ENCODE peak calls at places on chromosome 14, in nine cellular contexts. One of them, this sample, is unnamed.

GRCh38 chr14:89673499-89674225 is 256.6 kb upstream of the FOXN3 start:
- DNase-seq in A549: no peak
- DNase-seq in AG09319: no peak
- DNase-seq in IMR-90: peak
- DNase-seq in astrocyte of the spinal cord: peak
- DNase-seq in ovary: no peak
- DNase-seq in fibroblast of pulmonary artery: peak
- DNase-seq in breast epithelium: no peak
- DNase-seq in body of pancreas: no peak
- DNase-seq in this sample: no peak

GRCh38 chr14:28097585-28097984 is 669.0 kb upstream of the FOXG1 start:
- DNase-seq in A549: no peak
- DNase-seq in ovary: no peak
- DNase-seq in AG09319: no peak
- DNase-seq in breast epithelium: no peak
- DNase-seq in fibroblast of pulmonary artery: peak
- DNase-seq in astrocyte of the spinal cord: no peak
- DNase-seq in IMR-90: no peak
- DNase-seq in body of pancreas: no peak
- DNase-seq in this sample: no peak

GRCh38 chr14:72812292-72812851 is 81.5 kb downstream of the DPF3 start:
- DNase-seq in breast epithelium: peak
- DNase-seq in ovary: no peak
- DNase-seq in fibroblast of pulmonary artery: no peak
- DNase-seq in IMR-90: no peak
- DNase-seq in A549: no peak
- DNase-seq in astrocyte of the spinal cord: no peak
- DNase-seq in AG09319: no peak
- DNase-seq in body of pancreas: no peak
- DNase-seq in this sample: no peak

GRCh38 chr14:32329146-32329545 is at the start of gene AKAP6:
- DNase-seq in AG09319: no peak
- DNase-seq in body of pancreas: no peak
- DNase-seq in A549: no peak
- DNase-seq in astrocyte of the spinal cord: no peak
- DNase-seq in IMR-90: no peak
- DNase-seq in ovary: no peak
- DNase-seq in breast epithelium: no peak
- DNase-seq in fibroblast of pulmonary artery: no peak
- DNase-seq in this sample: no peak

GRCh38 chr14:105894125-105894977 is 368.0 kb downstream of the TMEM121 start:
- DNase-seq in breast epithelium: no peak
- DNase-seq in fibroblast of pulmonary artery: no peak
- DNase-seq in IMR-90: no peak
- DNase-seq in body of pancreas: peak
- DNase-seq in ovary: peak
- DNase-seq in AG09319: no peak
- DNase-seq in astrocyte of the spinal cord: no peak
- DNase-seq in A549: no peak
- DNase-seq in this sample: no peak

GRCh38 chr14:74593241-74593985 is 18.6 kb downstream of the LTBP2 start:
- DNase-seq in ovary: no peak
- DNase-seq in fibroblast of pulmonary artery: peak
- DNase-seq in breast epithelium: no peak
- DNase-seq in A549: no peak
- DNase-seq in body of pancreas: no peak
- DNase-seq in AG09319: no peak
- DNase-seq in IMR-90: no peak
- DNase-seq in astrocyte of the spinal cord: no peak
- DNase-seq in this sample: no peak

GRCh38 chr14:99052467-99052866 is 219.5 kb downstream of the BCL11B start:
- DNase-seq in AG09319: no peak
- DNase-seq in astrocyte of the spinal cord: no peak
- DNase-seq in A549: no peak
- DNase-seq in IMR-90: no peak
- DNase-seq in breast epithelium: no peak
- DNase-seq in body of pancreas: no peak
- DNase-seq in ovary: no peak
- DNase-seq in fibroblast of pulmonary artery: no peak
- DNase-seq in this sample: no peak

GRCh38 chr14:76007852-76008251 is 22.3 kb downstream of the IFT43 start:
- DNase-seq in ovary: no peak
- DNase-seq in A549: no peak
- DNase-seq in astrocyte of the spinal cord: no peak
- DNase-seq in IMR-90: peak
- DNase-seq in AG09319: no peak
- DNase-seq in breast epithelium: no peak
- DNase-seq in fibroblast of pulmonary artery: no peak
- DNase-seq in body of pancreas: no peak
- DNase-seq in this sample: no peak

GRCh38 chr14:102317564-102318248 is 1.8 kb upstream of the ZNF839 start:
- DNase-seq in fibroblast of pulmonary artery: peak
- DNase-seq in astrocyte of the spinal cord: no peak
- DNase-seq in body of pancreas: no peak
- DNase-seq in ovary: peak
- DNase-seq in IMR-90: no peak
- DNase-seq in breast epithelium: peak
- DNase-seq in AG09319: no peak
- DNase-seq in A549: no peak
- DNase-seq in this sample: no peak

DNA sequence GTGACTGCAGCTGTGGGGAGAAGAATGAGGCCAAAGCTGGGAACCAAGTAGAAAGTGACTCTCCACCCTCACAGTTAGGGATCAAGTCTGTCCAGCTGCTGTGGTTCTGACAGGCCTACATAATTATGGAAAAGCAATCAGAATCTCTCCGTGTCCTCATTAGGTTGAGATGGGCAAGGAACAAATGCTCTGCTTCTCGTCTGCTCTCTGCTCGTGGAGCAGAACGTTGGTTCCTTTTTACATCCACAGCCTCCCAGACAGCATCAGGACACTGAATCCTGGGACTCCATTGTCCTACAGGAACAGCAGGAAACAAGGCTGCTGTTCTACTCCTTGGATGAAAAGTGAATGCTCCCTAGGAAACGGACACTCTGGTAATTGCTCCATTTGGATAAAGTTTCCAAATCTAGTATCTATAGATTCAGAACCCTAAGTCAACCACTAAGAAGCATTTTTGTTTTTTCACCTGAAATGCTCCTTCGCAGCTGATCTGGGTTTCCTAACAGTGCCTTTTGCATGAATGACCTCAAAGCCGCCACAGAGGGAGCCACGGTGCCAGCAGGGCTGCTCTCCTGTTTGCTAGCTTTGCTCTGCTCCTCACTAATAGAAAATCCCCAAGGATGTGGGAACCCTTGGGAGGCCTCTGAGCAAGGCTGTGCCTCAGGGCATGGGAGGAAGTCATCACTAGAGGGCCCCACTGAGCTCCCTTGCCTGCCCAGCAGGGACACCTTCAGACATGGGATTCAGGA is 102.0 kb downstream of the EGLN3 start:
- DNase-seq in IMR-90: peak
- DNase-seq in A549: peak
- DNase-seq in AG09319: no peak
- DNase-seq in astrocyte of the spinal cord: peak
- DNase-seq in body of pancreas: peak
- DNase-seq in breast epithelium: no peak
- DNase-seq in ovary: no peak
- DNase-seq in fibroblast of pulmonary artery: peak
- DNase-seq in this sample: peak
- TF ChIP-seq CTCF in IMR-90: peak
- TF ChIP-seq CTCF in A549: peak
- TF ChIP-seq CTCF in AG09319: peak
- TF ChIP-seq CTCF in astrocyte of the spinal cord: peak
- TF ChIP-seq CTCF in body of pancreas: peak
- TF ChIP-seq CTCF in breast epithelium: no peak
- TF ChIP-seq CTCF in ovary: no peak
- TF ChIP-seq CTCF in fibroblast of pulmonary artery: peak
- TF ChIP-seq CTCF in this sample: peak

GRCh38 chr14:65438266-65438933 is 25.9 kb downstream of the FUT8 start:
- DNase-seq in astrocyte of the spinal cord: no peak
- DNase-seq in body of pancreas: no peak
- DNase-seq in IMR-90: no peak
- DNase-seq in breast epithelium: no peak
- DNase-seq in ovary: no peak
- DNase-seq in fibroblast of pulmonary artery: no peak
- DNase-seq in AG09319: no peak
- DNase-seq in A549: no peak
- DNase-seq in this sample: no peak
- TF ChIP-seq CTCF in astrocyte of the spinal cord: no peak
- TF ChIP-seq CTCF in body of pancreas: no peak
- TF ChIP-seq CTCF in IMR-90: no peak
- TF ChIP-seq CTCF in breast epithelium: no peak
- TF ChIP-seq CTCF in ovary: no peak
- TF ChIP-seq CTCF in fibroblast of pulmonary artery: no peak
- TF ChIP-seq CTCF in AG09319: no peak
- TF ChIP-seq CTCF in A549: no peak
- TF ChIP-seq CTCF in this sample: no peak

GRCh38 chr14:67620217-67620789 is 583 bp downstream of the ARG2 start:
- DNase-seq in astrocyte of the spinal cord: peak
- DNase-seq in fibroblast of pulmonary artery: peak
- DNase-seq in body of pancreas: peak
- DNase-seq in A549: peak
- DNase-seq in IMR-90: peak
- DNase-seq in ovary: peak
- DNase-seq in AG09319: no peak
- DNase-seq in breast epithelium: peak
- DNase-seq in this sample: no peak

GRCh38 chr14:67622675-67623074 is 3.0 kb downstream of the ARG2 start:
- DNase-seq in body of pancreas: peak
- DNase-seq in breast epithelium: no peak
- DNase-seq in IMR-90: peak
- DNase-seq in astrocyte of the spinal cord: peak
- DNase-seq in ovary: no peak
- DNase-seq in fibroblast of pulmonary artery: peak
- DNase-seq in A549: no peak
- DNase-seq in AG09319: no peak
- DNase-seq in this sample: no peak

GRCh38 chr14:67623114-67623513 is 3.4 kb downstream of the ARG2 start:
- DNase-seq in breast epithelium: no peak
- DNase-seq in astrocyte of the spinal cord: no peak
- DNase-seq in IMR-90: no peak
- DNase-seq in fibroblast of pulmonary artery: peak
- DNase-seq in body of pancreas: no peak
- DNase-seq in AG09319: no peak
- DNase-seq in ovary: no peak
- DNase-seq in A549: no peak
- DNase-seq in this sample: no peak

GRCh38 chr14:67618617-67619063 is 1.1 kb upstream of the ARG2 start:
- DNase-seq in body of pancreas: peak
- DNase-seq in astrocyte of the spinal cord: peak
- DNase-seq in fibroblast of pulmonary artery: peak
- DNase-seq in ovary: no peak
- DNase-seq in IMR-90: peak
- DNase-seq in AG09319: peak
- DNase-seq in A549: peak
- DNase-seq in breast epithelium: no peak
- DNase-seq in this sample: no peak

GRCh38 chr14:67619446-67620216 is at the start of gene ARG2:
- DNase-seq in IMR-90: peak
- DNase-seq in ovary: peak
- DNase-seq in astrocyte of the spinal cord: peak
- DNase-seq in body of pancreas: peak
- DNase-seq in breast epithelium: peak
- DNase-seq in A549: peak
- DNase-seq in AG09319: peak
- DNase-seq in fibroblast of pulmonary artery: peak
- DNase-seq in this sample: peak
- TF ChIP-seq CTCF in IMR-90: peak
- TF ChIP-seq CTCF in ovary: no peak
- TF ChIP-seq CTCF in astrocyte of the spinal cord: no peak
- TF ChIP-seq CTCF in body of pancreas: no peak
- TF ChIP-seq CTCF in breast epithelium: no peak
- TF ChIP-seq CTCF in A549: no peak
- TF ChIP-seq CTCF in AG09319: no peak
- TF ChIP-seq CTCF in fibroblast of pulmonary artery: no peak
- TF ChIP-seq CTCF in this sample: no peak

DNA sequence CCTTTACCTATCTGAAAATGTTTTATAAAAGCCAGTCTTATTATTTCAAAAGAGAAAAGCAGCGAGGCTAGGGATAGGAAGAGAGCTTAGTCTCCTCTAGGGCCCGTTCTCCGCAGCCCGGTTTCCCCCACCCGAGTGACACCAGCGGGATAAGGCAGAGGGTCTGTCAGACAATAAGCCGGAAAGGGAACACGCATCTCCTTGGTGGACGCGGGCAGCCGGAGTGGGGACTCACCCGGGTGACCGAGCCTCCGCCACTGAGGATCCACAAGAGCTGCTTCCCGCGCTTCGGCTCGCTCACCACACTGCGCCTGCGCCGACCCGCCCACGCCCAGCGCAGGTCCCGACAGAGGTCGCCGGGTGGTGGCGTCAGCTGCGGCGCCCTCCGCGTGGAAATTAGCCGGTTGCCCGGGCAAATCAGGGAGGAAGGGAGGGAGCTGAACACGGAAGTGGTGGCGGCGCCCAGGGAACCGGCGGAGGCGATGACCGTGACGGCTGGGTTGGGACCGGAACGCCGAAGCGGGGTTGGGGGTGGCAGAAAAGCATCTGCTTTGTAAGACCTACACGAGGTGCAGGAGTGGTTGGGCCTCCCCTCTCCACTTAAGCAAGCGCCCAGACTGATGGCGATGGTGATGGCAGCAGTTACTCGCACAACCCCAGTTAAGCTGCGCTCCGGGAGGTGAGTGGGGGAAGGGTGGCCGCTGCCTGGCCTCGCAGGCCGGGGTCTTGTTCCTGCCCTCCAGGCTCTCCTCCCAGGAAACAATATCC is at the start of the genes SOCS4 and WDHD1:
- DNase-seq in body of pancreas: peak
- DNase-seq in ovary: peak
- DNase-seq in fibroblast of pulmonary artery: peak
- DNase-seq in AG09319: peak
- DNase-seq in IMR-90: peak
- DNase-seq in astrocyte of the spinal cord: peak
- DNase-seq in breast epithelium: peak
- DNase-seq in A549: peak
- DNase-seq in this sample: peak
- TF ChIP-seq CTCF in body of pancreas: no peak
- TF ChIP-seq CTCF in ovary: peak
- TF ChIP-seq CTCF in fibroblast of pulmonary artery: no peak
- TF ChIP-seq CTCF in AG09319: no peak
- TF ChIP-seq CTCF in IMR-90: peak
- TF ChIP-seq CTCF in astrocyte of the spinal cord: no peak
- TF ChIP-seq CTCF in breast epithelium: no peak
- TF ChIP-seq CTCF in A549: no peak
- TF ChIP-seq CTCF in this sample: peak

DNA sequence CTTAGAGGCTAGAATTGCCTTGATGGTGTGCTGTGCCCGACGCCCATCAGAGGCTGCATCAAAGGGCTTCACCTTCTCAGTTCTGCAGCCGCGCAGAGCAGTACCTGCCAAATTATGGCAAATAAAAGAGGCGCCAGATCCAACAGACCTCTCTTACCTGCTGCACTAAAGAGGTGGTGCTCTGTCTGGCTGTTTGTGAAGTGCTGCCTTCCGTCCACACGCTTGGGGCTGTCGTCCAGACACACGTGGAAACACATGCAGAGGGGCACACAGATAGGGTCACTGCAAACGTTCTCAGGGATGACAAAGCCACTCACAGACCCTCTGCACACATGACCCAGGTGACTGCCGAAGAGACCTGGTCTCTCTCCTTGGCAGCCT is 617.5 kb downstream of the VRK1 start:
- DNase-seq in ovary: no peak
- DNase-seq in A549: no peak
- DNase-seq in body of pancreas: no peak
- DNase-seq in breast epithelium: no peak
- DNase-seq in astrocyte of the spinal cord: no peak
- DNase-seq in fibroblast of pulmonary artery: no peak
- DNase-seq in AG09319: no peak
- DNase-seq in IMR-90: no peak
- DNase-seq in this sample: no peak
- TF ChIP-seq CTCF in ovary: no peak
- TF ChIP-seq CTCF in A549: no peak
- TF ChIP-seq CTCF in body of pancreas: no peak
- TF ChIP-seq CTCF in breast epithelium: no peak
- TF ChIP-seq CTCF in astrocyte of the spinal cord: no peak
- TF ChIP-seq CTCF in fibroblast of pulmonary artery: no peak
- TF ChIP-seq CTCF in AG09319: no peak
- TF ChIP-seq CTCF in IMR-90: no peak
- TF ChIP-seq CTCF in this sample: no peak